ENCODE peak calls at places on chromosomes 13 and 19, in eight cellular contexts. O is stimulated activated CD8-positive, alpha-beta memory T cell treated with anti-CD3 and anti-CD28 coated beads, Interleukin-4, amount 100 ng/mL, for 1 hour; I is Calu3; A is NCI-H1105; G is COR-L47; C is foreskin fibroblast; K is T-helper 2 cell; J is trophoblast cell. V is an unnamed sample.

GRCh38 chr13:32175307-32175706 is 139.9 kb downstream of the ZAR1L start:
- DNase-seq in O (no peak), I (no peak), A (no peak), G (no peak), C (no peak), K (no peak), J (no peak), V (no peak)

GRCh38 chr13:34700155-34700554 is 241.9 kb upstream of the NBEA start:
- DNase-seq in O (no peak), I (no peak), A (no peak), G (no peak), C (no peak), K (no peak), J (no peak), V (no peak)

GRCh38 chr13:48859168-48860105 is 116.3 kb upstream of the FNDC3A start:
- DNase-seq in O (no peak), I (no peak), A (no peak), G (no peak), C (no peak), K (no peak), J (peak), V (no peak)

GRCh38 chr13:60303166-60303565 is 93.9 kb upstream of the TDRD3 start:
- DNase-seq in O (no peak), I (no peak), A (no peak), G (no peak), C (no peak), K (no peak), J (no peak), V (no peak)

GRCh38 chr13:71638728-71639127 is 228.3 kb downstream of the DACH1 start:
- DNase-seq in O (no peak), I (no peak), A (no peak), G (no peak), C (no peak), K (no peak), J (no peak), V (no peak)

GRCh38 chr19:49680473-49681351 is 3.6 kb downstream of the PRMT1 start:
- DNase-seq in O (peak), I (peak), A (peak), G (peak), C (peak), K (peak), J (peak), V (peak)

GRCh38 chr13:45838171-45838745 is 13.3 kb downstream of the SIAH3 start:
- DNase-seq in O (no peak), I (no peak), A (no peak), G (peak), C (no peak), K (no peak), J (no peak), V (no peak)

GRCh38 chr13:108044929-108045328 is 170.4 kb downstream of the LIG4 start:
- DNase-seq in O (no peak), I (no peak), A (peak), G (peak), C (no peak), K (no peak), J (no peak), V (no peak)

GRCh38 chr19:29576043-29576442 is 30.0 kb upstream of the POP4 start:
- DNase-seq in O (no peak), I (no peak), A (no peak), G (no peak), C (no peak), K (no peak), J (no peak), V (no peak)

GRCh38 chr13:43230989-43231388 is 207.6 kb downstream of the DNAJC15 start:
- DNase-seq in O (no peak), I (no peak), A (no peak), G (no peak), C (no peak), K (no peak), J (no peak), V (no peak)

GRCh38 chr13:48590141-48590863 is 57.4 kb upstream of the RCBTB2 start:
- DNase-seq in O (no peak), I (no peak), A (no peak), G (no peak), C (no peak), K (no peak), J (peak), V (no peak)

GRCh38 chr13:48748681-48749080 is 95.0 kb downstream of the CYSLTR2 start:
- DNase-seq in O (no peak), I (no peak), A (no peak), G (no peak), C (no peak), K (no peak), J (no peak), V (no peak)

GRCh38 chr19:10363789-10364281 is 16.5 kb downstream of the TYK2 start:
- DNase-seq in O (no peak), I (no peak), A (no peak), G (no peak), C (no peak), K (no peak), J (peak), V (no peak)

GRCh38 chr13:110426745-110427144 is 119.7 kb downstream of the COL4A2 start:
- DNase-seq in O (no peak), I (no peak), A (no peak), G (no peak), C (no peak), K (no peak), J (no peak), V (no peak)

GRCh38 chr19:34145741-34146202 is 26.5 kb upstream of the LSM14A start:
- DNase-seq in O (peak), I (peak), A (peak), G (peak), C (peak), K (peak), J (peak), V (no peak)

GRCh38 chr13:20362642-20363041 is 130.5 kb upstream of the GJB6 start:
- DNase-seq in O (no peak), I (no peak), A (no peak), G (no peak), C (no peak), K (no peak), J (no peak), V (no peak)

GRCh38 chr19:47239610-47240296 is 8.8 kb upstream of the BBC3 start:
- DNase-seq in O (no peak), I (peak), A (peak), G (peak), C (no peak), K (peak), J (no peak), V (peak)

GRCh38 chr19:7738023-7738422 is 6.1 kb upstream of the CLEC4G start:
- DNase-seq in O (no peak), I (no peak), A (no peak), G (no peak), C (no peak), K (no peak), J (no peak), V (peak)

GRCh38 chr13:20828540-20829364 is 55.0 kb upstream of the EEF1AKMT1 start:
- DNase-seq in O (no peak), I (peak), A (peak), G (peak), C (peak), K (peak), J (peak), V (no peak)

GRCh38 chr13:42970824-42971669 is 21.0 kb downstream of the EPSTI1 start:
- DNase-seq in O (no peak), I (peak), A (no peak), G (no peak), C (peak), K (peak), J (peak), V (no peak)

GRCh38 chr19:41299755-41300089 is 10.2 kb upstream of the CCDC97 start:
- DNase-seq in O (no peak), I (no peak), A (no peak), G (no peak), C (peak), K (peak), J (peak), V (no peak)

GRCh38 chr13:51534075-51534817 is 50.0 kb upstream of the WDFY2 start:
- DNase-seq in O (peak), I (no peak), A (no peak), G (no peak), C (no peak), K (no peak), J (no peak), V (peak)

GRCh38 chr13:103539265-103539664 is 473.0 kb upstream of the SLC10A2 start:
- DNase-seq in O (no peak), I (no peak), A (peak), G (peak), C (no peak), K (no peak), J (no peak), V (peak)

GRCh38 chr19:12194827-12195500 is 32.1 kb downstream of the ZNF136 start:
- DNase-seq in O (peak), I (no peak), A (no peak), G (no peak), C (peak), K (peak), J (peak), V (peak)

GRCh38 chr19:48896191-48896720 is 2.3 kb downstream of the TULP2 start:
- DNase-seq in O (no peak), I (no peak), A (no peak), G (no peak), C (no peak), K (no peak), J (no peak), V (peak)

GRCh38 chr13:111852701-111853100 is 214.2 kb upstream of the SOX1 start:
- DNase-seq in O (no peak), I (no peak), A (no peak), G (peak), C (no peak), K (no peak), J (no peak), V (no peak)

GRCh38 chr19:39127812-39128510 is 2.4 kb downstream of the PAK4 start:
- DNase-seq in O (no peak), I (peak), A (peak), G (peak), C (no peak), K (no peak), J (no peak), V (no peak)

V was measured in upper lobe of right lung.